ENCODE peak calls at places on chromosomes 5 and 9, in nine cellular contexts. One of them, this sample, is unnamed.

GRCh38 chr9:16058131-16058549 is 505.3 kb downstream of the CCDC171 start:
- DNase-seq in HepG2: no peak
- DNase-seq in K562: no peak
- DNase-seq in GM12878: no peak
- DNase-seq in HCT116: no peak
- DNase-seq in GM23338: peak; percentile 31
- DNase-seq in SK-N-SH: no peak
- DNase-seq in A549: no peak
- DNase-seq in Panc1: no peak
- DNase-seq in this sample: no peak

GRCh38 chr5:78243639-78244038 is 50.9 kb downstream of the AP3B1 start:
- DNase-seq in A549: no peak
- DNase-seq in K562: no peak
- DNase-seq in GM12878: no peak
- DNase-seq in HCT116: no peak
- DNase-seq in Panc1: no peak
- DNase-seq in GM23338: no peak
- DNase-seq in HepG2: no peak
- DNase-seq in SK-N-SH: no peak
- DNase-seq in this sample: no peak

GRCh38 chr5:151038292-151038745 is 17.9 kb downstream of the GPX3 start:
- DNase-seq in GM23338: no peak
- DNase-seq in GM12878: no peak
- DNase-seq in SK-N-SH: no peak
- DNase-seq in K562: no peak
- DNase-seq in HCT116: no peak
- DNase-seq in Panc1: no peak
- DNase-seq in A549: no peak
- DNase-seq in HepG2: no peak
- DNase-seq in this sample: no peak

GRCh38 chr9:77598510-77598909 is 49.6 kb downstream of the GNA14 start:
- DNase-seq in SK-N-SH: no peak
- DNase-seq in GM12878: no peak
- DNase-seq in GM23338: no peak
- DNase-seq in A549: no peak
- DNase-seq in HepG2: no peak
- DNase-seq in Panc1: no peak
- DNase-seq in K562: no peak
- DNase-seq in HCT116: no peak
- DNase-seq in this sample: no peak

GRCh38 chr5:151295801-151296477 is 7.6 kb downstream of the SLC36A3 start:
- DNase-seq in K562: no peak
- DNase-seq in Panc1: no peak
- DNase-seq in HepG2: no peak
- DNase-seq in GM23338: no peak
- DNase-seq in GM12878: no peak
- DNase-seq in SK-N-SH: no peak
- DNase-seq in HCT116: no peak
- DNase-seq in A549: no peak
- DNase-seq in this sample: peak; percentile 84

GRCh38 chr5:157827429-157827828 is 31.5 kb downstream of the CLINT1 start:
- DNase-seq in A549: no peak
- DNase-seq in SK-N-SH: no peak
- DNase-seq in Panc1: no peak
- DNase-seq in K562: no peak
- DNase-seq in GM12878: no peak
- DNase-seq in HCT116: no peak
- DNase-seq in HepG2: no peak
- DNase-seq in GM23338: no peak
- DNase-seq in this sample: no peak

GRCh38 chr9:102514541-102514940 is 480.6 kb upstream of the CYLC2 start:
- DNase-seq in SK-N-SH: no peak
- DNase-seq in HepG2: no peak
- DNase-seq in GM23338: no peak
- DNase-seq in HCT116: no peak
- DNase-seq in A549: no peak
- DNase-seq in GM12878: no peak
- DNase-seq in Panc1: no peak
- DNase-seq in K562: no peak
- DNase-seq in this sample: no peak

GRCh38 chr5:120605325-120606079 is 141.4 kb downstream of the PRR16 start:
- DNase-seq in GM12878: no peak
- DNase-seq in K562: no peak
- DNase-seq in Panc1: no peak
- DNase-seq in HCT116: no peak
- DNase-seq in A549: no peak
- DNase-seq in HepG2: no peak
- DNase-seq in SK-N-SH: no peak
- DNase-seq in GM23338: no peak
- DNase-seq in this sample: no peak

GRCh38 chr5:39005566-39006232 is 68.5 kb downstream of the RICTOR start:
- DNase-seq in GM12878: no peak
- DNase-seq in A549: peak; percentile 68
- DNase-seq in GM23338: peak; percentile 51
- DNase-seq in Panc1: no peak
- DNase-seq in SK-N-SH: no peak
- DNase-seq in K562: peak; percentile 44
- DNase-seq in HCT116: no peak
- DNase-seq in HepG2: peak; percentile 12
- DNase-seq in this sample: no peak

GRCh38 chr5:29378104-29378503 is 1815.4 kb upstream of the CDH6 start:
- DNase-seq in SK-N-SH: no peak
- DNase-seq in K562: no peak
- DNase-seq in A549: no peak
- DNase-seq in Panc1: no peak
- DNase-seq in HCT116: no peak
- DNase-seq in GM12878: no peak
- DNase-seq in GM23338: no peak
- DNase-seq in HepG2: no peak
- DNase-seq in this sample: no peak

GRCh38 chr9:89313842-89314241 is 2.8 kb downstream of the CKS2 start:
- DNase-seq in HCT116: no peak
- DNase-seq in Panc1: no peak
- DNase-seq in GM23338: no peak
- DNase-seq in K562: no peak
- DNase-seq in A549: no peak
- DNase-seq in SK-N-SH: no peak
- DNase-seq in HepG2: no peak
- DNase-seq in GM12878: no peak
- DNase-seq in this sample: no peak

GRCh38 chr5:135313946-135314345 is 85.1 kb downstream of the MACROH2A1 start:
- DNase-seq in HCT116: no peak
- DNase-seq in GM23338: no peak
- DNase-seq in Panc1: no peak
- DNase-seq in A549: no peak
- DNase-seq in K562: no peak
- DNase-seq in SK-N-SH: no peak
- DNase-seq in HepG2: no peak
- DNase-seq in GM12878: no peak
- DNase-seq in this sample: no peak

GRCh38 chr5:137696481-137696880 is 39.4 kb downstream of the KLHL3 start:
- DNase-seq in HepG2: no peak
- DNase-seq in K562: no peak
- DNase-seq in A549: no peak
- DNase-seq in SK-N-SH: no peak
- DNase-seq in GM12878: no peak
- DNase-seq in GM23338: no peak
- DNase-seq in HCT116: no peak
- DNase-seq in Panc1: no peak
- DNase-seq in this sample: no peak

GRCh38 chr9:17064558-17064957 is 70.3 kb upstream of the CNTLN start:
- DNase-seq in HCT116: no peak
- DNase-seq in GM12878: no peak
- DNase-seq in SK-N-SH: peak; percentile 56
- DNase-seq in K562: no peak
- DNase-seq in HepG2: no peak
- DNase-seq in Panc1: no peak
- DNase-seq in A549: no peak
- DNase-seq in GM23338: no peak
- DNase-seq in this sample: no peak

GRCh38 chr5:33894566-33894965 is 2.8 kb upstream of the ADAMTS12 start:
- DNase-seq in SK-N-SH: no peak
- DNase-seq in HepG2: no peak
- DNase-seq in GM12878: no peak
- DNase-seq in A549: peak; percentile 60
- DNase-seq in Panc1: no peak
- DNase-seq in GM23338: no peak
- DNase-seq in HCT116: no peak
- DNase-seq in K562: no peak
- DNase-seq in this sample: no peak

GRCh38 chr9:130197888-130198287 is 25.7 kb downstream of the NCS1 start:
- DNase-seq in SK-N-SH: no peak
- DNase-seq in Panc1: no peak
- DNase-seq in HepG2: no peak
- DNase-seq in GM12878: no peak
- DNase-seq in HCT116: no peak
- DNase-seq in A549: no peak
- DNase-seq in GM23338: no peak
- DNase-seq in K562: no peak
- DNase-seq in this sample: no peak

GRCh38 chr5:1106385-1107166 is 5.3 kb downstream of the SLC12A7 start:
- DNase-seq in HepG2: peak; percentile 21
- DNase-seq in A549: no peak
- DNase-seq in GM12878: no peak
- DNase-seq in Panc1: no peak
- DNase-seq in GM23338: no peak
- DNase-seq in SK-N-SH: no peak
- DNase-seq in HCT116: no peak
- DNase-seq in K562: no peak
- DNase-seq in this sample: no peak

GRCh38 chr5:1104327-1105006 is 7.4 kb downstream of the SLC12A7 start:
- DNase-seq in GM23338: no peak
- DNase-seq in SK-N-SH: no peak
- DNase-seq in Panc1: no peak
- DNase-seq in GM12878: no peak
- DNase-seq in A549: no peak
- DNase-seq in HepG2: no peak
- DNase-seq in K562: no peak
- DNase-seq in HCT116: no peak
- DNase-seq in this sample: no peak

GRCh38 chr5:1103505-1104326 is 8.1 kb downstream of the SLC12A7 start:
- DNase-seq in GM12878: no peak
- DNase-seq in GM23338: no peak
- DNase-seq in Panc1: no peak
- DNase-seq in K562: no peak
- DNase-seq in HCT116: no peak
- DNase-seq in SK-N-SH: no peak
- DNase-seq in HepG2: peak; percentile 47
- DNase-seq in A549: no peak
- DNase-seq in this sample: no peak

GRCh38 chr5:1107167-1108007 is 4.5 kb downstream of the SLC12A7 start:
- DNase-seq in HCT116: no peak
- DNase-seq in A549: no peak
- DNase-seq in K562: no peak
- DNase-seq in SK-N-SH: no peak
- DNase-seq in Panc1: no peak
- DNase-seq in HepG2: peak; percentile 73
- DNase-seq in GM23338: peak; percentile 61
- DNase-seq in GM12878: no peak
- DNase-seq in this sample: peak; percentile 39

GRCh38 chr5:1105350-1106265 is 6.3 kb downstream of the SLC12A7 start:
- DNase-seq in K562: peak; percentile 91
- DNase-seq in GM12878: no peak
- DNase-seq in A549: peak; percentile 74
- DNase-seq in Panc1: no peak
- DNase-seq in HCT116: no peak
- DNase-seq in HepG2: peak; percentile 93
- DNase-seq in GM23338: no peak
- DNase-seq in SK-N-SH: no peak
- DNase-seq in this sample: no peak
- TF ChIP-seq REST in K562: peak; percentile 13
- TF ChIP-seq REST in GM12878: no peak
- TF ChIP-seq REST in A549: no peak
- TF ChIP-seq REST in Panc1: no peak
- TF ChIP-seq REST in HCT116: no peak
- TF ChIP-seq REST in HepG2: no peak
- TF ChIP-seq REST in GM23338: no peak
- TF ChIP-seq REST in SK-N-SH: no peak
- TF ChIP-seq REST in this sample: no peak

DNA sequence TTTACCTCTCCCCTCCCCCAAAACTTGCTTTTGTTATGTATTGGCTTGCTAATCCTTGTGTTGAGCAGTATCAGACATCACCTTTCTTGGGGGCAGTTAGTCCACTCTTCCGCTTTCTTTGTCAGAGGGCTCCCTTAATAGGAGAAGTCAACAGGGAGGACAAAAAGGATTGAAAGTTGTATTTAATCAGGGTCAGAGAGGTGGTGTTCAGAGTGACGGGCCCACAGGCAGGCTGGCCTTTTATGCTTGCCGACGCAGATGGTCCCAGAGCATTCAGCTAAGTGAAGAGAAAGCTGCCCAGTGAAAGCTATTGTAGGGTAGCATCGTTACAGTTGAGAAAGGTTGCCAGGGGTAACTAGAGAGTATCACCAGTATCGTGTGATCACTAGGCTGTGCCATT is 131.1 kb downstream of the ZCCHC7 start:
- DNase-seq in SK-N-SH: no peak
- DNase-seq in HepG2: no peak
- DNase-seq in HCT116: no peak
- DNase-seq in GM23338: peak; percentile 92
- DNase-seq in K562: no peak
- DNase-seq in Panc1: no peak
- DNase-seq in A549: no peak
- DNase-seq in GM12878: no peak
- DNase-seq in this sample: no peak
- H3K4me3 ChIP-seq in SK-N-SH: no peak overlapping the region
- H3K4me3 ChIP-seq in HepG2: no peak overlapping the region
- H3K4me3 ChIP-seq in HCT116: no peak overlapping the region
- H3K4me3 ChIP-seq in GM23338: peak overlapping the region; percentile 6
- H3K4me3 ChIP-seq in K562: no peak overlapping the region
- H3K4me3 ChIP-seq in Panc1: no peak overlapping the region
- H3K4me3 ChIP-seq in A549: no peak overlapping the region
- H3K4me3 ChIP-seq in GM12878: no peak overlapping the region
- H3K4me3 ChIP-seq in this sample: no peak overlapping the region

GRCh38 chr9:91047993-91048607 is 246.5 kb downstream of the SYK start:
- DNase-seq in GM12878: no peak
- DNase-seq in GM23338: no peak
- DNase-seq in SK-N-SH: no peak
- DNase-seq in HCT116: no peak
- DNase-seq in HepG2: no peak
- DNase-seq in A549: no peak
- DNase-seq in Panc1: no peak
- DNase-seq in K562: no peak
- DNase-seq in this sample: no peak
- TF ChIP-seq REST in GM12878: no peak
- TF ChIP-seq REST in GM23338: no peak
- TF ChIP-seq REST in SK-N-SH: no peak
- TF ChIP-seq REST in HCT116: no peak
- TF ChIP-seq REST in HepG2: no peak
- TF ChIP-seq REST in A549: no peak
- TF ChIP-seq REST in Panc1: no peak
- TF ChIP-seq REST in K562: no peak
- TF ChIP-seq REST in this sample: peak; percentile 15

DNA sequence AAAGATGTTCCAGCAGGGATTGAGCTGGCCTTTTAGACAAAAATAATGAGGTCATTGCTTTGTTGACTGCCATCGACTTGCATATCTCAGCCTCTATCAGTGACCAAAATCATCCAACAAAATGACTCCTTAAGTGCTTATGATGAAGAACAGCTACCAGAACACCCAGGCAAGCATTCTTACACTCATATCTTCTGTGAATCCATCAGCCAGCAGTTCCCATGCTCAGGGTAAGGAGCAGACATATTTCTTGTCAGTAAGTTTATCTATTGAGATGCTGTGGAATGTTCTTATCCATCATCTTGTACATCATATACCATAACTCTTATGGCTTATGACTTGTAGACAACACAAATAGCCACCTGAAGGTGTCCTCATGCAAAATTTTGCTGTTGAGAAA is 20.2 kb upstream of the SPDL1 start:
- DNase-seq in GM12878: no peak
- DNase-seq in K562: no peak
- DNase-seq in Panc1: no peak
- DNase-seq in HepG2: no peak
- DNase-seq in SK-N-SH: no peak
- DNase-seq in A549: no peak
- DNase-seq in GM23338: no peak
- DNase-seq in HCT116: no peak
- DNase-seq in this sample: no peak
- H3K4me3 ChIP-seq in GM12878: no peak overlapping the region
- H3K4me3 ChIP-seq in K562: no peak overlapping the region
- H3K4me3 ChIP-seq in Panc1: no peak overlapping the region
- H3K4me3 ChIP-seq in HepG2: no peak overlapping the region
- H3K4me3 ChIP-seq in SK-N-SH: no peak overlapping the region
- H3K4me3 ChIP-seq in A549: no peak overlapping the region
- H3K4me3 ChIP-seq in GM23338: no peak overlapping the region
- H3K4me3 ChIP-seq in HCT116: no peak overlapping the region
- H3K4me3 ChIP-seq in this sample: no peak overlapping the region